ENCODE peak calls at places on chromosomes 1 and 21, in seven cellular contexts. S, G, K, O, L, V and D are unnamed samples.
A peak's percentile ranks its signal among the peaks of the same experiment; 100 is the strongest.

GRCh38 chr1:154326546-154327465 is 1.5 kb downstream of the ATP8B2 start:
- DNase-seq in V (peak; percentile 85), L (no peak), G (peak; percentile 38), K (peak; percentile 18), O (peak; percentile 70), S (peak; percentile 28), D (peak; percentile 96)

GRCh38 chr1:11412166-11412565 is 66.8 kb upstream of the DISP3 start:
- DNase-seq in K (no peak), O (no peak), L (no peak), S (no peak), G (no peak), V (no peak), D (no peak)

GRCh38 chr21:42079008-42079938 is 8.2 kb downstream of the UMODL1 start:
- DNase-seq in S (no peak), L (no peak), V (no peak), G (no peak), O (no peak), K (no peak), D (no peak)

GRCh38 chr1:5864256-5864655 is 128.0 kb downstream of the NPHP4 start:
- DNase-seq in V (no peak), O (no peak), L (no peak), G (no peak), S (no peak), K (no peak), D (no peak)

GRCh38 chr1:234746798-234747196 is 136.8 kb upstream of the IRF2BP2 start:
- DNase-seq in G (no peak), K (no peak), O (no peak), S (no peak), L (no peak), V (no peak), D (no peak)

GRCh38 chr1:54870869-54871268 is 16.1 kb downstream of the DHCR24 start:
- DNase-seq in L (no peak), S (no peak), O (no peak), G (no peak), V (no peak), K (no peak), D (no peak)

GRCh38 chr1:201113451-201114244 is 1.4 kb upstream of the CACNA1S start:
- DNase-seq in G (no peak), K (no peak), O (no peak), L (no peak), V (no peak), S (no peak), D (no peak)

GRCh38 chr1:1164701-1165451 is 8.8 kb upstream of the TTLL10 start:
- DNase-seq in S (no peak), O (peak; percentile 18), G (no peak), L (peak; percentile 79), K (no peak), V (no peak), D (no peak)

GRCh38 chr1:50346621-50347020 is 76.6 kb downstream of the DMRTA2 start:
- DNase-seq in G (no peak), S (no peak), V (no peak), K (no peak), O (no peak), L (no peak), D (no peak)

GRCh38 chr1:8790987-8791386 is 26.5 kb downstream of the RERE start:
- DNase-seq in K (no peak), G (no peak), L (no peak), V (no peak), O (no peak), S (no peak), D (no peak)

GRCh38 chr1:79497193-79497773 is 490.8 kb upstream of the ADGRL4 start:
- DNase-seq in G (no peak), O (no peak), K (peak; percentile 65), S (no peak), V (no peak), L (no peak), D (no peak)

GRCh38 chr1:183209533-183210158 is 23.6 kb downstream of the LAMC2 start:
- DNase-seq in O (no peak), V (no peak), S (no peak), G (no peak), K (peak; percentile 20), L (no peak), D (no peak)

GRCh38 chr1:9315411-9316079 is 22.9 kb downstream of the SPSB1 start:
- DNase-seq in V (no peak), G (peak; percentile 13), O (no peak), K (no peak), S (no peak), L (no peak), D (no peak)

GRCh38 chr1:81549588-81550127 is 251.1 kb upstream of the ADGRL2 start:
- DNase-seq in K (peak; percentile 55), G (no peak), L (no peak), V (no peak), S (no peak), O (no peak), D (no peak)

GRCh38 chr1:154931940-154932487 is 4.5 kb downstream of the PMVK start:
- DNase-seq in L (peak; percentile 92), K (no peak), G (no peak), S (no peak), V (no peak), O (no peak), D (no peak)

GRCh38 chr1:62462370-62462769 is 25.5 kb downstream of the USP1 start:
- DNase-seq in O (no peak), S (no peak), L (no peak), G (no peak), K (no peak), V (no peak), D (no peak)

GRCh38 chr1:12143631-12144155 is 23.1 kb upstream of the TNFRSF1B start:
- DNase-seq in L (peak; percentile 71), O (peak; percentile 86), G (peak; percentile 79), S (no peak), V (peak; percentile 88), K (no peak), D (peak; percentile 88)

GRCh38 chr1:155776414-155776813 is 80.6 kb downstream of the GON4L start:
- DNase-seq in O (no peak), G (no peak), K (peak; percentile 36), V (no peak), L (no peak), S (no peak), D (no peak)

GRCh38 chr1:9867408-9868243 is 42.4 kb downstream of the CTNNBIP1 start:
- DNase-seq in O (peak; percentile 72), L (peak; percentile 88), S (peak; percentile 81), V (peak; percentile 77), G (peak; percentile 76), K (peak; percentile 84), D (peak; percentile 90)

GRCh38 chr1:21337931-21338567 is 47.8 kb upstream of the ECE1 start:
- DNase-seq in S (no peak), L (peak; percentile 75), K (no peak), G (peak; percentile 90), V (peak; percentile 98), O (peak; percentile 92), D (peak; percentile 99)
- H3K4me1 ChIP-seq in S (peaks cover 91% of the 10 kb centered on the region), L (peaks cover 100% of the 10 kb centered on the region), K (peaks cover 22% of the 10 kb centered on the region), G (peaks cover 97% of the 10 kb centered on the region), V (peaks cover 42% of the 10 kb centered on the region), O (peaks cover 96% of the 10 kb centered on the region), D (peaks cover 70% of the 10 kb centered on the region)

DNA sequence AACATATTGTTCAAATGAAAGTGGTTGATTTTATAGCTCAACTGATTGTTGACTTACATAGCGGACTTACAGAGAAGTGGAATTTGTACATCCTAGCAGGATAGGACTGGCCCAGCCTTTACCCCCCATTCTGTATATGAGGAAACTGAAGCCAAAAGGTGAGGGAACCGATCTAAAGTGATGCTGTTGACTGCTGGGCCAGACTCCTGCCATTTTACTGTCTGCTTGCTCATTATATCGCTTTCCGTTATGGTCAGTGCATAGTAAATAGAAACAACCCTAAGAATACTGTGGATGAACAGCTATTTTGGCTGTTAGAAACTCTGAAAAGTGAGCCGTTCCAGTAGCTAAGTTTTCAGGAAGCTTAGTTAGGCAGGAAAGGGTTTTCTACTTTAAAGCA is 31.9 kb downstream of the PRDM2 start:
- DNase-seq in O (no peak), K (no peak), S (no peak), V (no peak), G (no peak), L (no peak), D (no peak)
- H3K4me1 ChIP-seq in O (peaks cover 4% of the 10 kb centered on the region), K (peaks cover 22% of the 10 kb centered on the region), S (peaks cover 64% of the 10 kb centered on the region), V (no peaks in the 10 kb centered on the region), G (no peaks in the 10 kb centered on the region), L (peaks cover 35% of the 10 kb centered on the region), D (no peaks in the 10 kb centered on the region)

GRCh38 chr1:113871597-113872113 is at the start of gene PTPN22:
- DNase-seq in L (peak; percentile 50), V (peak; percentile 37), O (no peak), S (peak; percentile 91), G (no peak), K (no peak), D (peak; percentile 34)

GRCh38 chr1:113872219-113872934 is 865 bp upstream of the PTPN22 start:
- DNase-seq in V (no peak), O (no peak), K (no peak), G (no peak), L (no peak), S (peak; percentile 21), D (no peak)

GRCh38 chr1:113868387-113869083 is 3.0 kb downstream of the PTPN22 start:
- DNase-seq in S (no peak), L (no peak), G (no peak), K (no peak), O (no peak), V (no peak), D (no peak)

GRCh38 chr1:113874017-113874879 is 2.7 kb upstream of the PTPN22 start:
- DNase-seq in V (no peak), L (no peak), K (no peak), G (no peak), O (no peak), S (no peak), D (no peak)

DNA sequence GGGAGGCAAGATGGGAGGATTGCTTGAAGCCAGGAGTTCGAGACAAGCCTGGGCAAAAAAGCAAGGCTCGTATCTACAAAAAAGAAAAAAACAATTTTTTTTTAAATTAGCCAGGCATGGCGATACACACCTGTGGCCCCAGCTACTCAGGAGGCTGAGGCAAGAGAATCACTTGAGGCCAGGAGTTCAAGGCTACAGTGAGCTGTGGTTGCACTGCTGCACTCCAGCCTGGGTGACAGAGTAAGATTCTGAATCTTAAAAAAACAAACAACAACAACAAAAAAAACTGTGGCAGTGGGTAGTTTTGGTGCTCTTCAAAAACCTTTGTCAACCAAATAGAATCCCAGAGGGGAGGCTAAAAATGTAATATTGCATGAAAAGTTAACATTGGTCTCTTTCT is 734 bp downstream of the PTPN22 start:
- DNase-seq in S (peak; percentile 31), V (no peak), G (no peak), O (no peak), K (no peak), L (no peak), D (no peak)
- H3K4me1 ChIP-seq in S (peaks cover 65% of the 10 kb centered on the region), V (peaks cover under 1% of the 10 kb centered on the region), G (no peaks in the 10 kb centered on the region), O (no peaks in the 10 kb centered on the region), K (no peaks in the 10 kb centered on the region), L (peaks cover 14% of the 10 kb centered on the region), D (no peaks in the 10 kb centered on the region)

DNA sequence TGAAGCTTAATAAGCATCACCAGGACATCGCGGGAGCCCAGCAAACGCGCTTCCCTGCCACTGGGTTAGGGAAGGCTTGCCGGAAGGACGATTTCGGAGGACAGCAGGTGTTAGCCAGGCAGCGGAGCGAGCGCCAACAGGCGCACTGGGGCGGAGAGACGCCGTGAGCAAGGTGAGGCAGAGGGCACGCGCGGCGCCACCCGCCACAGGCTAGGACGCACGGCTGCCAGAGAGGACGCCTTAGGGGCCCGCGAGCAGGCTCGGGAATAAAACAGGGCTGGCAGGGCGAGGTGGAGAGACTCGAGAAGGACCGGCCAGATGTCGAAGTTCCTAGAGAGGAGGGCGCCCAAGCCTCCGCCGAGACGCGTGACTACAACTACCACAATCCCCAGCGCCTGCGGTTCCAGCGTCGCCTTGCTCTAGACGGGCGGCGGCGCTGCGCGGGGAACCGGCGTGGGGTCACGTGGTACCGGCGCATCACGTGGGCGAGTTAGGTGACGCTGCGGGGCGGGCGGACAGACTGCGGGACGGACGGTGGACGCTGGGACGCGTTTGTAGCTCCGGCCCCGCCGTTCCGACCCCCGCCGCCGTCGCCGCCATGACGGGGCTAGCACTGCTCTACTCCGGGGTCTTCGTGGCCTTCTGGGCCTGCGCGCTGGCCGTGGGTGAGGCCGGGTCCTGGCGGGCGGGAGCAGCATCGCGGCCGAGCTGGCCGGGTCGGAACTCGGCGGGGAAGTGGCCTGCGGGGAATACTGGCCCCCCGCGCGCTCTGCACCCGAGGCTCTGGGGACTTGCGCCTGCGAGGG is at the start of gene ATP6V0B:
- DNase-seq in O (peak; percentile 97), K (peak; percentile 98), S (peak; percentile 91), V (peak; percentile 97), L (peak; percentile 98), G (peak; percentile 98), D (peak; percentile 87)
- H3K4me1 ChIP-seq in O (peaks cover 60% of the 10 kb centered on the region), K (peaks cover 27% of the 10 kb centered on the region), S (peaks cover 37% of the 10 kb centered on the region), V (peaks cover 5% of the 10 kb centered on the region), L (peaks cover 72% of the 10 kb centered on the region), G (peaks cover 68% of the 10 kb centered on the region), D (peaks cover 17% of the 10 kb centered on the region)